ENCODE peak calls at places on chromosome 21, in five cellular contexts. U is glutamatergic neuron, V is prostate gland, J is epithelial cell of esophagus, W is endothelial cell. F is an unnamed sample.

GRCh38 chr21:22056904-22057303 is 1058.7 kb downstream of the NCAM2 start:
- DNase-seq in W (no peak), U (no peak), V (no peak), J (no peak), F (no peak)

GRCh38 chr21:14581902-14582457 is 35.9 kb upstream of the SAMSN1 start:
- DNase-seq in V (no peak), U (no peak), J (no peak), W (no peak), F (no peak)

GRCh38 chr21:35375115-35375514 is 326.0 kb upstream of the RUNX1 start:
- DNase-seq in V (no peak), W (no peak), J (peak), U (no peak), F (peak)

GRCh38 chr21:43929217-43929971 is 64.4 kb downstream of the AGPAT3 start:
- DNase-seq in U (no peak), V (peak), J (no peak), W (no peak), F (no peak)

GRCh38 chr21:36517366-36518075 is 37.6 kb upstream of the CLDN14 start:
- DNase-seq in J (no peak), V (no peak), U (no peak), W (no peak), F (no peak)

GRCh38 chr21:15496896-15497295 is 232.9 kb upstream of the USP25 start:
- DNase-seq in U (no peak), J (no peak), W (no peak), V (no peak), F (no peak)

GRCh38 chr21:41139951-41140350 is 28.0 kb upstream of the BACE2 start:
- DNase-seq in U (no peak), V (no peak), J (no peak), W (no peak), F (no peak)

GRCh38 chr21:28235169-28235892 is 757.3 kb downstream of the LTN1 start:
- DNase-seq in U (no peak), J (no peak), W (no peak), V (no peak), F (peak)

GRCh38 chr21:25646541-25646940 is 7.5 kb downstream of the JAM2 start:
- DNase-seq in W (no peak), V (no peak), U (no peak), J (no peak), F (no peak)

GRCh38 chr21:29538115-29538514 is 239.4 kb downstream of the BACH1 start:
- DNase-seq in V (no peak), J (no peak), W (no peak), U (no peak), F (peak)

GRCh38 chr21:31347435-31348032 is 3.5 kb upstream of the TIAM1 start:
- DNase-seq in W (no peak), V (no peak), U (no peak), J (peak), F (peak)
- TF ChIP-seq CTCF in W (peak), V (peak), U (peak), J (peak), F (peak)

GRCh38 chr21:38804617-38805281 is 980 bp upstream of the ETS2 start:
- DNase-seq in W (peak), U (peak), J (peak), V (peak), F (no peak)

GRCh38 chr21:38806153-38806941 is 618 bp downstream of the ETS2 start:
- DNase-seq in J (no peak), U (peak), V (no peak), W (peak), F (no peak)

GRCh38 chr21:38806942-38807284 is 1.2 kb downstream of the ETS2 start:
- DNase-seq in W (no peak), J (no peak), V (no peak), U (no peak), F (no peak)

GRCh38 chr21:38804030-38804616 is 1.6 kb upstream of the ETS2 start:
- DNase-seq in V (no peak), U (no peak), W (no peak), J (no peak), F (no peak)

GRCh38 chr21:38805282-38806152 is at the start of gene ETS2:
- DNase-seq in V (peak), J (peak), W (peak), U (peak), F (peak)
- TF ChIP-seq CTCF in V (no peak), J (no peak), W (no peak), U (no peak), F (no peak)

DNA sequence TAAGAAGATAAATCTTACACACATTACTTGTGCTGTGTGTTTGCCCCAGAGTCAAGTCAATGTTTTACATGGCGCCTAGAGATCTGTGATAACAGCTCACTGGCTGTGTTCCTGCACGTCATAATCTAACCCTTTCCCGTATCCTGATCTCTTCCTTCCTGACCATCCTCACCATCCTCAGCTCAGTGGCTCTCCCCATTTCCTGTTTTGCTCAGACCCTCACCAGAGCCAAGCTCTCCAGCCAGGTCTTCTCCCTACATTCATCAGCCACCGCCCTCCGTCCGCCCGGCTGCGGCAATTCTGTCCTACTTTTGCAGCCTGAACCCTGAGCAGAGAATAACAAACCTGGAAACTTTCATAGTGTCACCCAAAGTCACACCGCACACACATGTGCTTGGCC is 824.7 kb downstream of the USP25 start:
- DNase-seq in V (no peak), J (no peak), W (no peak), U (no peak), F (peak)
- TF ChIP-seq CTCF in V (no peak), J (no peak), W (no peak), U (no peak), F (no peak)

GRCh38 chr21:32826317-32827167 is 55.0 kb upstream of the PAXBP1 start:
- DNase-seq in J (peak), W (peak), U (no peak), V (peak), F (peak)
- TF ChIP-seq CTCF in J (peak), W (peak), U (peak), V (peak), F (peak)

GRCh38 chr21:32884062-32884461 is 112.5 kb upstream of the PAXBP1 start:
- DNase-seq in W (no peak), V (no peak), J (no peak), U (no peak), F (no peak)
- TF ChIP-seq CTCF in W (no peak), V (no peak), J (no peak), U (no peak), F (no peak)

GRCh38 chr21:42594616-42595280 is 58.7 kb upstream of the PDE9A start:
- DNase-seq in J (no peak), W (no peak), U (no peak), V (no peak), F (no peak)

GRCh38 chr21:42592156-42592820 is 61.1 kb upstream of the PDE9A start:
- DNase-seq in V (no peak), U (no peak), W (no peak), J (no peak), F (no peak)

GRCh38 chr21:42591170-42591869 is 62.1 kb upstream of the PDE9A start:
- DNase-seq in W (no peak), V (no peak), J (no peak), U (no peak), F (no peak)

GRCh38 chr21:42593815-42594157 is 59.6 kb upstream of the PDE9A start:
- DNase-seq in U (no peak), W (no peak), J (no peak), V (no peak), F (no peak)

DNA sequence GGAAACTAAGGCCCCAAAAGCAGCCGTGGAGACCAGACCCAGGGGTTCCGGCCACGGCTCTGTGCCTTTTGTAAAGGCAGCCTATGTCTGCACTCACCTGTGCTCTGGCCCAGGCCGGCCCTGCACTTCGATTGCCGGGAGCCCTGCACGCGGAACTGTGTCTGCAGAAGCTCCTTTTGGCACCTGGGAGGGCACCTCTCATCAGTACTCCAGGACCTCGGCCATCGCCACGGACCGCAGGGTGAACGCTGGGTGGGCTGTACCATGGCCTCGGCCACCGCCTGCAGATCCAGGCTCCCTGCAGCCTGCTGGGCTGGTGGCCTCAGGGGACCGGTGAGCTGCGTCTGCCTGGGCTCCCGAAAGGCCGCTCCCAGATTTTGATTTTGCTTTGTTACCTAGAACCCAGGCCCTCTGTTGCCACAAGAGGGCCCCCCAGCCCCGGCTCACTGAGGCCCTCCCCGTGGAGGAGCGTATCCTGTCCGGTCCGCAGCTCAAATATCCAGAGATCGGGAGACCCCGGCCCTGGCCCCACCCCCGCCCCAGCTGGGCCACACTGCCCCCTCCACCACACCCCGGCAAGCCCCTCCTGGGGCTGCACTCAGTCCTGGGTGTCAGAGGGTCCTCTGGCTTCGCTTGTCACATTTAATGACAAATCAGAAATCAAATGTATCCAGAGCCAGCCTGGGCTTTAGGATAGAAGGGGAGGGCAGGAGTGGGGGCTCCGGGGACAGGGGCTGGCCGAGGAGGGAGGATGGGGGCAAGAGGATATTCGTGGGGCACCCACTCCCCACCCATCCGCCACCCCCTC is 60.2 kb upstream of the PDE9A start:
- DNase-seq in W (peak), J (peak), U (peak), V (peak), F (peak)
- TF ChIP-seq CTCF in W (peak), J (peak), U (peak), V (peak), F (peak)

GRCh38 chr21:34061983-34062382 is 11.4 kb upstream of the MRPS6 start:
- DNase-seq in V (no peak), W (no peak), U (no peak), J (peak), F (peak)
- TF ChIP-seq CTCF in V (no peak), W (no peak), U (no peak), J (no peak), F (no peak)

GRCh38 chr21:38428211-38428610 is 70.1 kb downstream of the ERG start:
- DNase-seq in V (no peak), W (no peak), U (no peak), J (no peak), F (no peak)
- TF ChIP-seq CTCF in V (no peak), W (no peak), U (no peak), J (no peak), F (no peak)

GRCh38 chr21:45326169-45326833 is 38.6 kb upstream of the POFUT2 start:
- DNase-seq in U (no peak), V (no peak), J (no peak), W (no peak), F (peak)

GRCh38 chr21:45323487-45324380 is 36.0 kb upstream of the POFUT2 start:
- DNase-seq in W (no peak), J (no peak), U (no peak), V (no peak), F (peak)

GRCh38 chr21:45322960-45323461 is 35.3 kb upstream of the POFUT2 start:
- DNase-seq in W (no peak), U (no peak), V (no peak), J (no peak), F (peak)

GRCh38 chr21:45325206-45326168 is 37.8 kb upstream of the POFUT2 start:
- DNase-seq in U (peak), J (no peak), W (no peak), V (no peak), F (no peak)

GRCh38 chr21:45324430-45325205 is 36.9 kb upstream of the POFUT2 start:
- DNase-seq in J (no peak), W (no peak), U (peak), V (no peak), F (no peak)
- TF ChIP-seq CTCF in J (no peak), W (no peak), U (no peak), V (no peak), F (no peak)

F was measured in fibroblast of pulmonary artery.